ENCODE peak calls at places on chromosome 13, in four cellular contexts. I is NCI-H460; E is stimulated activated CD4-positive, alpha-beta T cell treated with anti-CD3 and anti-CD28 coated beads, Interleukin-4, amount 100 ng/mL, for 1 hour; S is fibroblast of pulmonary artery. C is an unnamed sample.

GRCh38 chr13:51950722-51951121 is 60.5 kb downstream of the ATP7B start:
- DNase-seq in I (no peak), E (no peak), S (peak; percentile 13), C (no peak)

GRCh38 chr13:99564389-99564788 is 63.1 kb downstream of the TM9SF2 start:
- DNase-seq in I (no peak), E (no peak), S (no peak), C (no peak)

GRCh38 chr13:28981530-28981929 is 161.4 kb downstream of the MTUS2 start:
- DNase-seq in I (no peak), E (no peak), S (no peak), C (no peak)

GRCh38 chr13:42487221-42487620 is 86.7 kb upstream of the TNFSF11 start:
- DNase-seq in I (no peak), E (no peak), S (no peak), C (no peak)

GRCh38 chr13:20127563-20128458 is 33.0 kb downstream of the GJA3 start:
- DNase-seq in I (peak; percentile 48), E (peak; percentile 34), S (peak; percentile 44), C (peak; percentile 28)

GRCh38 chr13:44399045-44399444 is 25.4 kb downstream of the SERP2 start:
- DNase-seq in I (no peak), E (no peak), S (no peak), C (no peak)

GRCh38 chr13:65347420-65348030 is 1882.6 kb downstream of the PCDH9 start:
- DNase-seq in I (no peak), E (no peak), S (no peak), C (no peak)

GRCh38 chr13:110676511-110677204 is 29.3 kb downstream of the CARS2 start:
- DNase-seq in I (no peak), E (no peak), S (no peak), C (no peak)

GRCh38 chr13:42762917-42763316 is 18.5 kb upstream of the FAM216B start:
- DNase-seq in I (peak; percentile 50), E (no peak), S (peak; percentile 97), C (no peak)

GRCh38 chr13:64410654-64411053 is 2819.5 kb downstream of the PCDH9 start:
- DNase-seq in I (no peak), E (no peak), S (no peak), C (no peak)

GRCh38 chr13:79792716-79793115 is 311.8 kb downstream of the NDFIP2 start:
- DNase-seq in I (no peak), E (no peak), S (no peak), C (no peak)

GRCh38 chr13:28052945-28053344 is 47.4 kb downstream of the FLT3 start:
- DNase-seq in I (no peak), E (no peak), S (no peak), C (no peak)

GRCh38 chr13:27472941-27473340 is 22.6 kb upstream of the MTIF3 start:
- DNase-seq in I (no peak), E (no peak), S (no peak), C (no peak)

GRCh38 chr13:51364404-51365008 is 25.0 kb downstream of the SERPINE3 start:
- DNase-seq in I (no peak), E (no peak), S (peak; percentile 52), C (no peak)

GRCh38 chr13:100536643-100537180 is 51.9 kb downstream of the GGACT start:
- DNase-seq in I (no peak), E (no peak), S (no peak), C (no peak)

GRCh38 chr13:31175847-31176536 is 14.3 kb upstream of the HSPH1 start:
- DNase-seq in I (no peak), E (no peak), S (no peak), C (no peak)

GRCh38 chr13:45162194-45162593 is 38.7 kb downstream of the KCTD4 start:
- DNase-seq in I (no peak), E (no peak), S (peak; percentile 53), C (no peak)

GRCh38 chr13:94344126-94344863 is 135.2 kb downstream of the DCT start:
- DNase-seq in I (no peak), E (no peak), S (no peak), C (no peak)

C was measured in stimulated activated effector memory CD8-positive, alpha-beta T cell treated with anti-CD3 and anti-CD28 coated beads, Interleukin-12 subunit alpha, Interleukin-12 subunit beta, amount 100 ng/mL, for 72 hours.